ENCODE peak calls at places on chromosome 2, in eight cellular contexts. I is lung, N is A549, A is psoas muscle, U is fibroblast of lung, T is tibial artery, F is Peyer's patch, E is lower lobe of right lung. L is an unnamed sample.

GRCh38 chr2:41736105-41736567 is 311.7 kb upstream of the PKDCC start:
- DNase-seq in I (no peak), N (no peak), A (no peak), U (no peak), T (no peak), F (no peak), E (no peak), L (no peak)

GRCh38 chr2:186422226-186422625 is 63.8 kb upstream of the ZC3H15 start:
- DNase-seq in I (peak; percentile 41), N (peak; percentile 45), A (peak; percentile 78), U (peak; percentile 99), T (peak; percentile 79), F (no peak), E (no peak), L (peak; percentile 21)

GRCh38 chr2:80778704-80779103 is 474.2 kb upstream of the LRRTM1 start:
- DNase-seq in I (no peak), N (no peak), A (no peak), U (no peak), T (no peak), F (no peak), E (no peak), L (no peak)

GRCh38 chr2:205807229-205807628 is 124.9 kb downstream of the NRP2 start:
- DNase-seq in I (no peak), N (no peak), A (no peak), U (no peak), T (no peak), F (no peak), E (no peak), L (no peak)

GRCh38 chr2:52749764-52750163 is 1017.8 kb upstream of the CHAC2 start:
- DNase-seq in I (no peak), N (no peak), A (no peak), U (no peak), T (no peak), F (no peak), E (no peak), L (no peak)

GRCh38 chr2:86078801-86079545 is 26.7 kb downstream of the POLR1A start:
- DNase-seq in I (no peak), N (peak; percentile 69), A (no peak), U (peak; percentile 52), T (no peak), F (no peak), E (no peak), L (no peak)

GRCh38 chr2:120776649-120777048 is 41.0 kb downstream of the GLI2 start:
- DNase-seq in I (no peak), N (no peak), A (peak; percentile 47), U (no peak), T (no peak), F (no peak), E (no peak), L (peak; percentile 6)

GRCh38 chr2:102045697-102046096 is 53.9 kb downstream of the IL1R2 start:
- DNase-seq in I (no peak), N (no peak), A (no peak), U (no peak), T (no peak), F (no peak), E (no peak), L (no peak)

GRCh38 chr2:43851026-43851980 is 12.5 kb downstream of the ABCG8 start:
- DNase-seq in I (no peak), N (no peak), A (no peak), U (no peak), T (no peak), F (no peak), E (no peak), L (no peak)

GRCh38 chr2:74873678-74874640 is 40.0 kb downstream of the HK2 start:
- DNase-seq in I (no peak), N (no peak), A (no peak), U (no peak), T (no peak), F (no peak), E (no peak), L (no peak)

GRCh38 chr2:211086049-211086448 is 529.6 kb downstream of the CPS1 start:
- DNase-seq in I (no peak), N (no peak), A (no peak), U (no peak), T (no peak), F (no peak), E (no peak), L (no peak)

GRCh38 chr2:205700331-205701132 is 18.2 kb downstream of the NRP2 start:
- DNase-seq in I (no peak), N (peak; percentile 93), A (no peak), U (peak; percentile 76), T (peak; percentile 74), F (no peak), E (peak; percentile 65), L (no peak)

GRCh38 chr2:8027387-8027786 is 654.5 kb upstream of the ID2 start:
- DNase-seq in I (no peak), N (no peak), A (no peak), U (no peak), T (no peak), F (no peak), E (no peak), L (no peak)

GRCh38 chr2:29450823-29451222 is 335.6 kb downstream of the CLIP4 start:
- DNase-seq in I (no peak), N (no peak), A (no peak), U (no peak), T (no peak), F (no peak), E (no peak), L (no peak)

GRCh38 chr2:128646091-128646490 is 327.4 kb upstream of the HS6ST1 start:
- DNase-seq in I (peak; percentile 13), N (no peak), A (no peak), U (no peak), T (peak; percentile 40), F (no peak), E (no peak), L (no peak)

GRCh38 chr2:222861411-222862067 is 703 bp downstream of the ACSL3 start:
- DNase-seq in I (peak; percentile 39), N (no peak), A (peak; percentile 79), U (no peak), T (peak; percentile 74), F (no peak), E (peak; percentile 77), L (peak; percentile 51)

GRCh38 chr2:217906787-217907186 is 96.0 kb downstream of the TNS1 start:
- DNase-seq in I (peak; percentile 64), N (no peak), A (peak; percentile 66), U (peak; percentile 44), T (peak; percentile 87), F (no peak), E (peak; percentile 84), L (no peak)

GRCh38 chr2:216131175-216131926 is 22.2 kb downstream of the XRCC5 start:
- DNase-seq in I (no peak), N (no peak), A (no peak), U (peak; percentile 19), T (no peak), F (no peak), E (no peak), L (no peak)

GRCh38 chr2:231929961-231930600 is 3.9 kb upstream of the NPPC start:
- DNase-seq in I (no peak), N (no peak), A (peak; percentile 71), U (peak; percentile 13), T (peak; percentile 55), F (no peak), E (no peak), L (peak; percentile 82)

GRCh38 chr2:177201919-177202346 is 10.7 kb upstream of the HNRNPA3 start:
- DNase-seq in I (no peak), N (no peak), A (no peak), U (no peak), T (no peak), F (no peak), E (no peak), L (no peak)

GRCh38 chr2:32864337-32864736 is 82.4 kb upstream of the LTBP1 start:
- DNase-seq in I (no peak), N (peak; percentile 21), A (no peak), U (peak; percentile 82), T (no peak), F (no peak), E (no peak), L (no peak)

GRCh38 chr2:206515580-206515979 is 72.2 kb downstream of the ADAM23 start:
- DNase-seq in I (no peak), N (no peak), A (no peak), U (no peak), T (no peak), F (no peak), E (no peak), L (no peak)

DNA sequence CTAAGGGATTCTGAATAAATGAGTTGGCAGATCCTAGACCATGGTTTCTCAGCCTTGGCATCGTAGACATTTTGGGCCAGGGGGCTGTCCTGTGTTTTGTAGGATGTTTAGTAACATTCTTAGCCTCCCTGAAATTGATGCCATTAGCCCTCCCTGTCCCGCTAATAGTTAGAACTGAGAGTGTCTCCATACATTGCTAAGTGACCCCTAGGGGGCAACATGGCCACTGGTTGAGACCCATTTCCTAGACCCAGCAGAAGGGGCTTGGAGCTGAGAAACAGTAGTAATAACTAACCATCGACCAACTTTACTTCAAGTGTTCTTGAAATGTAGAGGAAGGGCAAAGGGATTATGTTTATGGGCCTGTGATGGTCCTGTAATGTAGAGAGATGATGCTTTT is 40.8 kb downstream of the KCMF1 start:
- DNase-seq in I (no peak), N (no peak), A (no peak), U (no peak), T (no peak), F (no peak), E (no peak), L (no peak)
- TF ChIP-seq CTCF in I (no peak), N (no peak), A (no peak), U (no peak), T (no peak), F (no peak), E (no peak), L (no peak)

GRCh38 chr2:202267495-202267894 is 1.9 kb downstream of the NOP58 start:
- DNase-seq in I (no peak), N (no peak), A (no peak), U (peak; percentile 21), T (no peak), F (no peak), E (no peak), L (no peak)

GRCh38 chr2:202265467-202266277 is at the start of gene NOP58:
- DNase-seq in I (peak; percentile 93), N (peak; percentile 95), A (peak; percentile 93), U (peak; percentile 96), T (peak; percentile 96), F (peak; percentile 91), E (peak; percentile 90), L (peak; percentile 87)

GRCh38 chr2:202269585-202269984 is 4.0 kb downstream of the NOP58 start:
- DNase-seq in I (no peak), N (no peak), A (no peak), U (no peak), T (no peak), F (no peak), E (no peak), L (no peak)

GRCh38 chr2:202270487-202270886 is 4.9 kb downstream of the NOP58 start:
- DNase-seq in I (no peak), N (no peak), A (no peak), U (no peak), T (no peak), F (no peak), E (no peak), L (no peak)
- H3K27ac ChIP-seq in I (no peak overlapping the region), N (no peak overlapping the region), A (peak overlapping the region; percentile 28), U (no peak overlapping the region), T (no peak overlapping the region), F (no peak overlapping the region), E (no peak overlapping the region), L (no peak overlapping the region)

GRCh38 chr2:51247252-51247651 is 215.3 kb upstream of the NRXN1 start:
- DNase-seq in I (no peak), N (no peak), A (no peak), U (no peak), T (no peak), F (no peak), E (no peak), L (no peak)
- TF ChIP-seq CTCF in I (no peak), N (no peak), A (no peak), U (no peak), T (no peak), F (no peak), E (no peak), L (no peak)

GRCh38 chr2:153551698-153552097 is 73.1 kb upstream of the RPRM start:
- DNase-seq in I (no peak), N (no peak), A (no peak), U (no peak), T (no peak), F (no peak), E (no peak), L (no peak)
- H3K27ac ChIP-seq in I (no peak overlapping the region), N (no peak overlapping the region), A (no peak overlapping the region), U (no peak overlapping the region), T (no peak overlapping the region), F (no peak overlapping the region), E (no peak overlapping the region), L (no peak overlapping the region)